ENCODE peak calls at places on chromosomes 2 and 18, in six cellular contexts. One of them, this sample, is unnamed.

GRCh38 chr18:24197412-24197811 is 58.5 kb downstream of the CABYR start:
- DNase-seq in tibial nerve: no peak
- DNase-seq in sigmoid colon: no peak
- DNase-seq in mammary epithelial cell: no peak
- DNase-seq in neural progenitor cell: no peak
- DNase-seq in CD8-positive, alpha-beta T cell: no peak
- DNase-seq in this sample: no peak

GRCh38 chr18:13095466-13095865 is 104.3 kb downstream of the CEP192 start:
- DNase-seq in tibial nerve: no peak
- DNase-seq in sigmoid colon: no peak
- DNase-seq in mammary epithelial cell: no peak
- DNase-seq in neural progenitor cell: no peak
- DNase-seq in CD8-positive, alpha-beta T cell: no peak
- DNase-seq in this sample: no peak

GRCh38 chr18:470661-471501 is 29.6 kb downstream of the COLEC12 start:
- DNase-seq in tibial nerve: peak; percentile 59
- DNase-seq in sigmoid colon: no peak
- DNase-seq in mammary epithelial cell: no peak
- DNase-seq in neural progenitor cell: no peak
- DNase-seq in CD8-positive, alpha-beta T cell: no peak
- DNase-seq in this sample: no peak

GRCh38 chr2:240956161-240956934 is 42.1 kb upstream of the SNED1 start:
- DNase-seq in tibial nerve: no peak
- DNase-seq in sigmoid colon: peak; percentile 48
- DNase-seq in mammary epithelial cell: no peak
- DNase-seq in neural progenitor cell: no peak
- DNase-seq in CD8-positive, alpha-beta T cell: no peak
- DNase-seq in this sample: no peak

GRCh38 chr18:59419386-59419785 is 60.3 kb upstream of the LMAN1 start:
- DNase-seq in tibial nerve: no peak
- DNase-seq in sigmoid colon: no peak
- DNase-seq in mammary epithelial cell: no peak
- DNase-seq in neural progenitor cell: no peak
- DNase-seq in CD8-positive, alpha-beta T cell: no peak
- DNase-seq in this sample: no peak

GRCh38 chr2:229282758-229283546 is 11.9 kb upstream of the PID1 start:
- DNase-seq in tibial nerve: peak; percentile 70
- DNase-seq in sigmoid colon: peak; percentile 91
- DNase-seq in mammary epithelial cell: peak; percentile 98
- DNase-seq in neural progenitor cell: no peak
- DNase-seq in CD8-positive, alpha-beta T cell: no peak
- DNase-seq in this sample: no peak

GRCh38 chr2:71154798-71155197 is 24.4 kb downstream of the MPHOSPH10 start:
- DNase-seq in tibial nerve: no peak
- DNase-seq in sigmoid colon: no peak
- DNase-seq in mammary epithelial cell: peak; percentile 44
- DNase-seq in neural progenitor cell: peak; percentile 23
- DNase-seq in CD8-positive, alpha-beta T cell: no peak
- DNase-seq in this sample: peak; percentile 3

GRCh38 chr2:236663267-236663666 is 93.6 kb downstream of the ACKR3 start:
- DNase-seq in tibial nerve: peak; percentile 76
- DNase-seq in sigmoid colon: peak; percentile 94
- DNase-seq in mammary epithelial cell: no peak
- DNase-seq in neural progenitor cell: no peak
- DNase-seq in CD8-positive, alpha-beta T cell: no peak
- DNase-seq in this sample: no peak

GRCh38 chr2:98757904-98758421 is 27.0 kb upstream of the MGAT4A start:
- DNase-seq in tibial nerve: peak; percentile 74
- DNase-seq in sigmoid colon: peak; percentile 78
- DNase-seq in mammary epithelial cell: peak; percentile 87
- DNase-seq in neural progenitor cell: no peak
- DNase-seq in CD8-positive, alpha-beta T cell: peak; percentile 22
- DNase-seq in this sample: peak; percentile 54

GRCh38 chr18:74370163-74370562 is 54.5 kb downstream of the C18orf63 start:
- DNase-seq in tibial nerve: no peak
- DNase-seq in sigmoid colon: no peak
- DNase-seq in mammary epithelial cell: no peak
- DNase-seq in neural progenitor cell: no peak
- DNase-seq in CD8-positive, alpha-beta T cell: no peak
- DNase-seq in this sample: no peak

GRCh38 chr18:40810371-40810770 is 1144.7 kb upstream of the PIK3C3 start:
- DNase-seq in tibial nerve: no peak
- DNase-seq in sigmoid colon: no peak
- DNase-seq in mammary epithelial cell: peak; percentile 71
- DNase-seq in neural progenitor cell: no peak
- DNase-seq in CD8-positive, alpha-beta T cell: no peak
- DNase-seq in this sample: no peak

GRCh38 chr2:235277485-235277884 is 216.4 kb upstream of the AGAP1 start:
- DNase-seq in tibial nerve: no peak
- DNase-seq in sigmoid colon: no peak
- DNase-seq in mammary epithelial cell: no peak
- DNase-seq in neural progenitor cell: no peak
- DNase-seq in CD8-positive, alpha-beta T cell: no peak
- DNase-seq in this sample: no peak

GRCh38 chr2:232299927-232300674 is 78.5 kb upstream of the ALPP start:
- DNase-seq in tibial nerve: no peak
- DNase-seq in sigmoid colon: no peak
- DNase-seq in mammary epithelial cell: no peak
- DNase-seq in neural progenitor cell: no peak
- DNase-seq in CD8-positive, alpha-beta T cell: no peak
- DNase-seq in this sample: no peak

GRCh38 chr18:2906522-2907458 is 60.0 kb downstream of the EMILIN2 start:
- DNase-seq in tibial nerve: no peak
- DNase-seq in sigmoid colon: no peak
- DNase-seq in mammary epithelial cell: no peak
- DNase-seq in neural progenitor cell: peak; percentile 69
- DNase-seq in CD8-positive, alpha-beta T cell: no peak
- DNase-seq in this sample: peak; percentile 39

GRCh38 chr2:109438773-109439191 is 175.0 kb downstream of the SEPTIN10 start:
- DNase-seq in tibial nerve: no peak
- DNase-seq in sigmoid colon: peak; percentile 57
- DNase-seq in mammary epithelial cell: peak; percentile 20
- DNase-seq in neural progenitor cell: no peak
- DNase-seq in CD8-positive, alpha-beta T cell: no peak
- DNase-seq in this sample: no peak

GRCh38 chr2:149375801-149376349 is 45.5 kb downstream of the LYPD6 start:
- DNase-seq in tibial nerve: no peak
- DNase-seq in sigmoid colon: no peak
- DNase-seq in mammary epithelial cell: no peak
- DNase-seq in neural progenitor cell: peak; percentile 72
- DNase-seq in CD8-positive, alpha-beta T cell: no peak
- DNase-seq in this sample: no peak

GRCh38 chr2:25042321-25043240 is 705 bp downstream of the EFR3B start:
- DNase-seq in tibial nerve: no peak
- DNase-seq in sigmoid colon: peak; percentile 69
- DNase-seq in mammary epithelial cell: no peak
- DNase-seq in neural progenitor cell: peak; percentile 78
- DNase-seq in CD8-positive, alpha-beta T cell: no peak
- DNase-seq in this sample: peak; percentile 12

GRCh38 chr2:120441744-120442471 is 96.0 kb downstream of the INHBB start:
- DNase-seq in tibial nerve: peak; percentile 25
- DNase-seq in sigmoid colon: peak; percentile 53
- DNase-seq in mammary epithelial cell: peak; percentile 48
- DNase-seq in neural progenitor cell: peak; percentile 85
- DNase-seq in CD8-positive, alpha-beta T cell: no peak
- DNase-seq in this sample: no peak

GRCh38 chr18:79948719-79949411 is 2.6 kb downstream of the SLC66A2 start:
- DNase-seq in tibial nerve: no peak
- DNase-seq in sigmoid colon: peak; percentile 43
- DNase-seq in mammary epithelial cell: no peak
- DNase-seq in neural progenitor cell: no peak
- DNase-seq in CD8-positive, alpha-beta T cell: no peak
- DNase-seq in this sample: no peak

GRCh38 chr2:237283136-237283928 is 130.6 kb downstream of the COL6A3 start:
- DNase-seq in tibial nerve: no peak
- DNase-seq in sigmoid colon: no peak
- DNase-seq in mammary epithelial cell: no peak
- DNase-seq in neural progenitor cell: no peak
- DNase-seq in CD8-positive, alpha-beta T cell: no peak
- DNase-seq in this sample: no peak

GRCh38 chr2:28400434-28400833 is 7.8 kb downstream of the FOSL2 start:
- DNase-seq in tibial nerve: no peak
- DNase-seq in sigmoid colon: no peak
- DNase-seq in mammary epithelial cell: no peak
- DNase-seq in neural progenitor cell: peak; percentile 73
- DNase-seq in CD8-positive, alpha-beta T cell: no peak
- DNase-seq in this sample: no peak
- H3K4me1 ChIP-seq in tibial nerve: no peaks in the 10 kb centered on the region
- H3K4me1 ChIP-seq in sigmoid colon: peaks cover 82% of the 10 kb centered on the region
- H3K4me1 ChIP-seq in mammary epithelial cell: peaks cover 70% of the 10 kb centered on the region
- H3K4me1 ChIP-seq in neural progenitor cell: peaks cover 14% of the 10 kb centered on the region
- H3K4me1 ChIP-seq in CD8-positive, alpha-beta T cell: peaks cover 24% of the 10 kb centered on the region
- H3K4me1 ChIP-seq in this sample: peaks cover 22% of the 10 kb centered on the region

GRCh38 chr18:34977787-34978532 is 63.3 kb upstream of the MAPRE2 start:
- DNase-seq in tibial nerve: no peak
- DNase-seq in sigmoid colon: peak; percentile 70
- DNase-seq in mammary epithelial cell: peak; percentile 66
- DNase-seq in neural progenitor cell: peak; percentile 62
- DNase-seq in CD8-positive, alpha-beta T cell: no peak
- DNase-seq in this sample: peak; percentile 67
- H3K27me3 ChIP-seq in tibial nerve: no peaks in the 10 kb centered on the region
- H3K27me3 ChIP-seq in sigmoid colon: no peaks in the 10 kb centered on the region
- H3K27me3 ChIP-seq in mammary epithelial cell: peaks cover 15% of the 10 kb centered on the region
- H3K27me3 ChIP-seq in neural progenitor cell: peaks cover 81% of the 10 kb centered on the region
- H3K27me3 ChIP-seq in CD8-positive, alpha-beta T cell: no peaks in the 10 kb centered on the region
- H3K27me3 ChIP-seq in this sample: peaks cover 30% of the 10 kb centered on the region

DNA sequence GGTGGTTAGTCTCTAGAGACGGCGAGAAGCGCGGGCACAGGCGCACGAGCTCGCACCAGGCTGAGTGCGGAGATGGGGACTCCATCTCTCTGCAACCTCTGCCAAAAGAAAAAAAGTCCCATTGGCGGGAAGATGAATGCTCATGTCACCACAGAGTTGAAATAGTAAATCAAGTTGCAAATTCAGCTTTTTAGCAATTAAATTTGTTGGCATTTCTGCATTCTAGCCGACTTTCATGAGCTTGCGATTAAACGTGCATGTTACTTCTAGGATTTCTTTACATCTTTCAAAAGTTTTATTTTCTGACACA is 584 bp downstream of the CHAC2 start:
- DNase-seq in tibial nerve: no peak
- DNase-seq in sigmoid colon: no peak
- DNase-seq in mammary epithelial cell: no peak
- DNase-seq in neural progenitor cell: peak; percentile 65
- DNase-seq in CD8-positive, alpha-beta T cell: no peak
- DNase-seq in this sample: no peak
- H3K27ac ChIP-seq in tibial nerve: peak overlapping the region; percentile 74
- H3K27ac ChIP-seq in sigmoid colon: peak overlapping the region; percentile 76
- H3K27ac ChIP-seq in mammary epithelial cell: peak overlapping the region; percentile 83
- H3K27ac ChIP-seq in neural progenitor cell: no peak overlapping the region
- H3K27ac ChIP-seq in CD8-positive, alpha-beta T cell: peak overlapping the region; percentile 70
- H3K27ac ChIP-seq in this sample: peak overlapping the region; percentile 89

GRCh38 chr2:42359304-42359749 is 1.7 kb downstream of the COX7A2L start:
- DNase-seq in tibial nerve: no peak
- DNase-seq in sigmoid colon: no peak
- DNase-seq in mammary epithelial cell: peak; percentile 26
- DNase-seq in neural progenitor cell: no peak
- DNase-seq in CD8-positive, alpha-beta T cell: no peak
- DNase-seq in this sample: peak; percentile 25
- H3K4me1 ChIP-seq in tibial nerve: no peaks in the 10 kb centered on the region
- H3K4me1 ChIP-seq in sigmoid colon: peaks cover 17% of the 10 kb centered on the region
- H3K4me1 ChIP-seq in mammary epithelial cell: peaks cover 4% of the 10 kb centered on the region
- H3K4me1 ChIP-seq in neural progenitor cell: peaks cover 18% of the 10 kb centered on the region
- H3K4me1 ChIP-seq in CD8-positive, alpha-beta T cell: peaks cover 42% of the 10 kb centered on the region
- H3K4me1 ChIP-seq in this sample: peaks cover 36% of the 10 kb centered on the region

DNA sequence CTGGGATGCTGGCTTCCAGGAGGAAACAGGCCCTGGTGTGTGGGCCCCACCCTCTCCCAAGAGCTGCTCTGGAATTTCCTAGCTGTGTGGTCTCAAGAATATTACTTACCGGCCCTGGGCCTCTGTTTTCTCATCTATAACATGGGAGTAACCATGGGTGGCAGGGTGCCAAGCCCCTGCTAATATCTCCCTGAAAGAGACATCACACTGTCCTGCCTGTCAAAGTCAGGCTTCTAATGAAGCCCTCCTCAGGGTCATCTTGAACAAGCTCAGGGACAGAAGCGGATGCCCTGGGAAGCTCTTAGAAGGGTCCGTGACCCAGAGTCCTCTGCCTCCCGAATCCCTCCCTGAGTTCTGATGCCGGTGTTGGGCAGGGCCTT is 173.2 kb upstream of the HDAC4 start:
- DNase-seq in tibial nerve: no peak
- DNase-seq in sigmoid colon: no peak
- DNase-seq in mammary epithelial cell: no peak
- DNase-seq in neural progenitor cell: no peak
- DNase-seq in CD8-positive, alpha-beta T cell: no peak
- DNase-seq in this sample: no peak
- H3K27me3 ChIP-seq in tibial nerve: no peaks in the 10 kb centered on the region
- H3K27me3 ChIP-seq in sigmoid colon: no peaks in the 10 kb centered on the region
- H3K27me3 ChIP-seq in mammary epithelial cell: no peaks in the 10 kb centered on the region
- H3K27me3 ChIP-seq in neural progenitor cell: no peaks in the 10 kb centered on the region
- H3K27me3 ChIP-seq in CD8-positive, alpha-beta T cell: no peaks in the 10 kb centered on the region
- H3K27me3 ChIP-seq in this sample: no peaks in the 10 kb centered on the region

DNA sequence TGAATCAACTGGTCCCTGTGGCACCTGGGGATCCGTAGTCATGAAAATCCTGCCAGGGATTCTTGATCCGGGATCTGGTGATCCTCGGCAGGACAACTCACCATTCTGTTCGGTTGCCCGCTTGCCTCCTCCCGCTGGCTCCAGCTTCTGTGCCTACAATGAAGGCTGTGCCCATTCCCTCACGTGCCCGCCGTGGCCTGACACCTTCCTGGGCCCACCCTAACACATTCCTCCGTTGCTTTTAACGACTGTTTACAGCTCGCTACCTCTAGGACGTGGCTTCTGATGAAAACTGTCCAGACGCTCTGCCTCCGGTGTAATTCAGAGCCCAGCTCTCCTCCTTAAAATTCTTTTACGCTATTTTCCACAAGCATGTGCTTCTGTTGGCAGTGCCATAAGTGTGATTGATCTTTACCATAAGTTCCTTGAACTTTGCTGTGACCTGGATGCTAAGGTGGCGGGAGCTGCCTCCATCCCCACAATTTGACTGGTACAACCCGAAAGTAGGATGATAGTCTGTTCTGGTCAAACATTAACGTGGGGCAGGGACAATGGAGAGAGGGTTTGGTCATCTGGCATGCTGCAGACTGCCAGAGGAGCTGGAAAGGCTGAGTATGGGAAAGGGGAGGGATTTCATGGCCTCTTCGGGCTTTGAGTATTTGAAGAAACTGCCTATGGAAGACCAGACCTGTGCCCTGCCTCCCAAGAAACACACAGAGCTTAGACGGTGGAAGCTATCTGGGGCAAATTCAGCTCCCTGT is 206.8 kb upstream of the TNP1 start:
- DNase-seq in tibial nerve: no peak
- DNase-seq in sigmoid colon: peak; percentile 93
- DNase-seq in mammary epithelial cell: no peak
- DNase-seq in neural progenitor cell: no peak
- DNase-seq in CD8-positive, alpha-beta T cell: no peak
- DNase-seq in this sample: no peak
- H3K27ac ChIP-seq in tibial nerve: no peak overlapping the region
- H3K27ac ChIP-seq in sigmoid colon: peak overlapping the region; percentile 75
- H3K27ac ChIP-seq in mammary epithelial cell: no peak overlapping the region
- H3K27ac ChIP-seq in neural progenitor cell: no peak overlapping the region
- H3K27ac ChIP-seq in CD8-positive, alpha-beta T cell: no peak overlapping the region
- H3K27ac ChIP-seq in this sample: no peak overlapping the region

GRCh38 chr2:218281449-218281848 is 10.9 kb downstream of the TMBIM1 start:
- DNase-seq in tibial nerve: no peak
- DNase-seq in sigmoid colon: peak; percentile 83
- DNase-seq in mammary epithelial cell: no peak
- DNase-seq in neural progenitor cell: no peak
- DNase-seq in CD8-positive, alpha-beta T cell: no peak
- DNase-seq in this sample: no peak
- H3K4me1 ChIP-seq in tibial nerve: peaks cover 11% of the 10 kb centered on the region
- H3K4me1 ChIP-seq in sigmoid colon: peaks cover 55% of the 10 kb centered on the region
- H3K4me1 ChIP-seq in mammary epithelial cell: peaks cover 52% of the 10 kb centered on the region
- H3K4me1 ChIP-seq in neural progenitor cell: no peaks in the 10 kb centered on the region
- H3K4me1 ChIP-seq in CD8-positive, alpha-beta T cell: peaks cover 44% of the 10 kb centered on the region
- H3K4me1 ChIP-seq in this sample: peaks cover 37% of the 10 kb centered on the region

GRCh38 chr2:26849056-26850001 is 1.4 kb downstream of the DPYSL5 start:
- DNase-seq in tibial nerve: no peak
- DNase-seq in sigmoid colon: no peak
- DNase-seq in mammary epithelial cell: no peak
- DNase-seq in neural progenitor cell: peak; percentile 88
- DNase-seq in CD8-positive, alpha-beta T cell: no peak
- DNase-seq in this sample: no peak
- H3K27me3 ChIP-seq in tibial nerve: peaks cover 9% of the 10 kb centered on the region
- H3K27me3 ChIP-seq in sigmoid colon: peaks cover 35% of the 10 kb centered on the region
- H3K27me3 ChIP-seq in mammary epithelial cell: peaks cover 41% of the 10 kb centered on the region
- H3K27me3 ChIP-seq in neural progenitor cell: peaks cover 46% of the 10 kb centered on the region
- H3K27me3 ChIP-seq in CD8-positive, alpha-beta T cell: peaks cover 43% of the 10 kb centered on the region
- H3K27me3 ChIP-seq in this sample: peaks cover 39% of the 10 kb centered on the region